ENCODE peak calls at places on chromosome 2, in ten cellular contexts. Q, B, V, M, O, N, G, C, P and Y are unnamed samples.

GRCh38 chr2:71453404-71454220 is at the start of gene DYSF:
- DNase-seq in Q (peak), B (peak), V (no peak), M (no peak), O (peak), N (no peak), G (peak), C (no peak), P (peak), Y (no peak)

GRCh38 chr2:161420406-161421025 is 4.4 kb downstream of the TBR1 start:
- DNase-seq in Q (no peak), B (no peak), V (no peak), M (no peak), O (no peak), N (no peak), G (no peak), C (no peak), P (no peak), Y (no peak)

GRCh38 chr2:6914829-6915228 is 2.4 kb upstream of the RNF144A start:
- DNase-seq in Q (no peak), B (no peak), V (no peak), M (no peak), O (no peak), N (no peak), G (peak), C (no peak), P (peak), Y (no peak)

GRCh38 chr2:46655551-46656436 is 176.4 kb downstream of the TMEM247 start:
- DNase-seq in Q (peak), B (no peak), V (no peak), M (no peak), O (no peak), N (no peak), G (peak), C (no peak), P (peak), Y (no peak)

GRCh38 chr2:33030326-33030725 is 83.6 kb downstream of the LTBP1 start:
- DNase-seq in Q (no peak), B (no peak), V (no peak), M (no peak), O (no peak), N (no peak), G (no peak), C (no peak), P (no peak), Y (no peak)

GRCh38 chr2:208326016-208326415 is 60.0 kb downstream of the PIKFYVE start:
- DNase-seq in Q (no peak), B (no peak), V (no peak), M (no peak), O (no peak), N (no peak), G (no peak), C (no peak), P (no peak), Y (no peak)

GRCh38 chr2:100783986-100784385 is 36.0 kb upstream of the NPAS2 start:
- DNase-seq in Q (peak), B (no peak), V (no peak), M (no peak), O (no peak), N (no peak), G (no peak), C (no peak), P (no peak), Y (no peak)

GRCh38 chr2:108922141-108922915 is 66.7 kb downstream of the EDAR start:
- DNase-seq in Q (peak), B (peak), V (no peak), M (no peak), O (no peak), N (no peak), G (peak), C (no peak), P (peak), Y (no peak)

GRCh38 chr2:201854221-201854801 is 48.0 kb downstream of the CDK15 start:
- DNase-seq in Q (peak), B (no peak), V (no peak), M (no peak), O (no peak), N (no peak), G (peak), C (no peak), P (peak), Y (no peak)

GRCh38 chr2:122237506-122237905 is 482.1 kb downstream of the TSN start:
- DNase-seq in Q (no peak), B (no peak), V (no peak), M (no peak), O (no peak), N (no peak), G (peak), C (no peak), P (no peak), Y (no peak)

GRCh38 chr2:172906401-172906811 is 169.2 kb upstream of the MAP3K20 start:
- DNase-seq in Q (no peak), B (no peak), V (no peak), M (no peak), O (no peak), N (no peak), G (no peak), C (no peak), P (no peak), Y (no peak)

GRCh38 chr2:122255924-122256323 is 500.5 kb downstream of the TSN start:
- DNase-seq in Q (peak), B (no peak), V (no peak), M (no peak), O (no peak), N (no peak), G (no peak), C (no peak), P (no peak), Y (no peak)

GRCh38 chr2:27573452-27573851 is 9.4 kb upstream of the ZNF512 start:
- DNase-seq in Q (no peak), B (no peak), V (no peak), M (no peak), O (no peak), N (no peak), G (no peak), C (no peak), P (peak), Y (no peak)

GRCh38 chr2:230661072-230661957 is 51.3 kb upstream of the CAB39 start:
- DNase-seq in Q (no peak), B (no peak), V (peak), M (no peak), O (no peak), N (no peak), G (no peak), C (peak), P (no peak), Y (no peak)

GRCh38 chr2:207505728-207506127 is 24.0 kb upstream of the CREB1 start:
- DNase-seq in Q (peak), B (no peak), V (no peak), M (peak), O (no peak), N (peak), G (peak), C (no peak), P (peak), Y (no peak)

GRCh38 chr2:237714690-237715458 is 83.7 kb upstream of the RBM44 start:
- DNase-seq in Q (peak), B (no peak), V (no peak), M (no peak), O (no peak), N (no peak), G (peak), C (no peak), P (peak), Y (no peak)

GRCh38 chr2:38147333-38148121 is 71.6 kb upstream of the CYP1B1 start:
- DNase-seq in Q (peak), B (no peak), V (no peak), M (no peak), O (no peak), N (no peak), G (peak), C (no peak), P (peak), Y (no peak)

GRCh38 chr2:101740555-101740964 is 43.1 kb downstream of the MAP4K4 start:
- DNase-seq in Q (no peak), B (no peak), V (no peak), M (no peak), O (no peak), N (no peak), G (no peak), C (no peak), P (peak), Y (no peak)

GRCh38 chr2:132911726-132912724 is 242.0 kb upstream of the LYPD1 start:
- DNase-seq in Q (peak), B (no peak), V (no peak), M (no peak), O (no peak), N (no peak), G (peak), C (no peak), P (peak), Y (no peak)

GRCh38 chr2:164510895-164511294 is 110.4 kb downstream of the GRB14 start:
- DNase-seq in Q (peak), B (no peak), V (no peak), M (no peak), O (no peak), N (no peak), G (no peak), C (no peak), P (no peak), Y (no peak)

GRCh38 chr2:56741601-56742102 is 557.9 kb downstream of the CCDC85A start:
- DNase-seq in Q (peak), B (no peak), V (no peak), M (peak), O (no peak), N (no peak), G (peak), C (no peak), P (peak), Y (no peak)

GRCh38 chr2:43482974-43483373 is 112.9 kb downstream of the THADA start:
- DNase-seq in Q (no peak), B (no peak), V (no peak), M (no peak), O (no peak), N (no peak), G (peak), C (no peak), P (peak), Y (no peak)

GRCh38 chr2:61793389-61793836 is 60.4 kb downstream of the FAM161A start:
- DNase-seq in Q (peak), B (peak), V (peak), M (peak), O (peak), N (peak), G (peak), C (peak), P (peak), Y (peak)

GRCh38 chr2:139218181-139218580 is 438.0 kb upstream of the NXPH2 start:
- DNase-seq in Q (no peak), B (no peak), V (no peak), M (no peak), O (no peak), N (no peak), G (no peak), C (no peak), P (no peak), Y (no peak)

GRCh38 chr2:42047488-42048317 is at the start of gene PKDCC:
- DNase-seq in Q (peak), B (no peak), V (peak), M (peak), O (peak), N (no peak), G (peak), C (no peak), P (peak), Y (peak)

GRCh38 chr2:96154506-96155380 is 9.5 kb upstream of the DUSP2 start:
- DNase-seq in Q (no peak), B (no peak), V (no peak), M (no peak), O (no peak), N (no peak), G (no peak), C (no peak), P (no peak), Y (no peak)

GRCh38 chr2:222707689-222708273 is 36.3 kb downstream of the MOGAT1 start:
- DNase-seq in Q (peak), B (no peak), V (no peak), M (no peak), O (no peak), N (no peak), G (peak), C (no peak), P (peak), Y (no peak)